ENCODE peak calls at places on chromosomes 7 and 10, in nine cellular contexts. V is GM12878, X is IMR-90, N is left ventricle myocardium inferior, J is ascending aorta, R is DND-41, O is psoas muscle, G is PC-9, C is astrocyte. D is an unnamed sample.

GRCh38 chr10:133608855-133609254 is 17.7 kb downstream of the FRG2B start:
- DNase-seq in C (no peak), R (no peak), N (no peak), G (no peak), J (no peak), O (no peak), V (no peak), X (no peak), D (peak; percentile 28)

GRCh38 chr7:149184274-149184673 is 11.1 kb upstream of the ZNF282 start:
- DNase-seq in J (no peak), X (no peak), G (no peak), N (no peak), C (no peak), V (no peak), R (no peak), O (no peak), D (no peak)

GRCh38 chr10:125160856-125161569 is 650 bp upstream of the CTBP2 start:
- DNase-seq in C (peak; percentile 80), O (peak; percentile 83), R (peak; percentile 83), V (no peak), N (peak; percentile 78), G (peak; percentile 71), J (peak; percentile 90), X (peak; percentile 85), D (peak; percentile 69)

GRCh38 chr7:131076032-131076431 is 251.6 kb upstream of the MKLN1 start:
- DNase-seq in O (no peak), J (no peak), N (no peak), X (peak; percentile 92), R (no peak), V (no peak), C (peak; percentile 86), G (no peak), D (peak; percentile 79)

GRCh38 chr7:83149466-83149865 is 13.2 kb downstream of the PCLO start:
- DNase-seq in C (peak; percentile 60), X (peak; percentile 1), R (no peak), V (no peak), J (no peak), G (no peak), O (no peak), N (no peak), D (no peak)

GRCh38 chr10:50651808-50652207 is 28.1 kb upstream of the SGMS1 start:
- DNase-seq in C (no peak), J (no peak), O (no peak), X (peak; percentile 21), R (no peak), V (no peak), G (no peak), N (no peak), D (no peak)

GRCh38 chr10:92567952-92568600 is 5.8 kb downstream of the IDE start:
- DNase-seq in O (no peak), V (no peak), J (no peak), X (peak; percentile 72), C (peak; percentile 69), G (peak; percentile 79), N (no peak), R (no peak), D (peak; percentile 82)

GRCh38 chr7:6026011-6026819 is 5.0 kb upstream of the ANKRD61 start:
- DNase-seq in G (no peak), O (peak; percentile 78), C (no peak), J (peak; percentile 78), R (peak; percentile 68), V (peak; percentile 23), X (peak; percentile 20), N (peak; percentile 75), D (peak; percentile 12)

GRCh38 chr10:21337171-21337792 is 188.2 kb downstream of the SKIDA1 start:
- DNase-seq in C (no peak), V (no peak), G (no peak), R (no peak), J (no peak), N (no peak), O (no peak), X (no peak), D (no peak)

GRCh38 chr7:152366662-152367061 is 69.1 kb downstream of the KMT2C start:
- DNase-seq in X (no peak), G (no peak), C (no peak), V (no peak), O (no peak), J (no peak), R (no peak), N (peak; percentile 37), D (no peak)

GRCh38 chr10:68086910-68087309 is 11.8 kb upstream of the HERC4 start:
- DNase-seq in C (no peak), N (no peak), X (no peak), G (no peak), V (no peak), R (no peak), J (no peak), O (no peak), D (no peak)

GRCh38 chr7:45980181-45980905 is 59.3 kb upstream of the IGFBP3 start:
- DNase-seq in G (peak; percentile 8), N (no peak), J (no peak), X (peak; percentile 74), V (no peak), C (peak; percentile 67), O (no peak), R (no peak), D (peak; percentile 29)

GRCh38 chr10:72889391-72889831 is 4.1 kb upstream of the OIT3 start:
- DNase-seq in N (no peak), J (no peak), X (peak; percentile 49), G (no peak), V (no peak), C (peak; percentile 15), R (no peak), O (no peak), D (peak; percentile 100)

GRCh38 chr7:140059288-140060242 is 3.2 kb downstream of the PARP12 start:
- DNase-seq in G (peak; percentile 93), R (no peak), J (peak; percentile 89), X (peak; percentile 95), O (peak; percentile 36), V (no peak), N (peak; percentile 42), C (peak; percentile 96), D (peak; percentile 93)

GRCh38 chr10:74738052-74738451 is 88.3 kb upstream of the KAT6B start:
- DNase-seq in O (no peak), R (no peak), G (no peak), X (peak; percentile 3), C (no peak), V (peak; percentile 79), N (no peak), J (no peak), D (no peak)

GRCh38 chr7:98555403-98555802 is 61.7 kb upstream of the NPTX2 start:
- DNase-seq in X (no peak), C (no peak), R (no peak), N (no peak), V (no peak), O (no peak), G (no peak), J (no peak), D (no peak)

GRCh38 chr10:118969014-118969413 is 60.5 kb upstream of the NANOS1 start:
- DNase-seq in N (no peak), C (no peak), V (no peak), J (no peak), R (no peak), X (no peak), G (no peak), O (no peak), D (no peak)

GRCh38 chr10:118971876-118972275 is 57.6 kb upstream of the NANOS1 start:
- DNase-seq in V (no peak), J (no peak), C (no peak), X (no peak), R (no peak), O (no peak), N (no peak), G (no peak), D (no peak)

GRCh38 chr10:118970770-118971169 is 58.7 kb upstream of the NANOS1 start:
- DNase-seq in G (no peak), V (no peak), R (no peak), N (no peak), O (peak; percentile 30), J (peak; percentile 56), X (no peak), C (no peak), D (no peak)

GRCh38 chr10:118973744-118974143 is 55.8 kb upstream of the NANOS1 start:
- DNase-seq in N (no peak), O (no peak), X (no peak), C (no peak), J (no peak), G (no peak), R (no peak), V (no peak), D (no peak)

GRCh38 chr10:118971187-118971586 is 58.3 kb upstream of the NANOS1 start:
- DNase-seq in G (no peak), C (no peak), V (no peak), O (no peak), X (no peak), R (no peak), N (no peak), J (peak; percentile 22), D (no peak)
- TF ChIP-seq CTCF in G (no peak), C (no peak), V (peak; percentile 34), O (peak; percentile 12), X (no peak), R (no peak), N (peak; percentile 40), J (no peak), D (no peak)

GRCh38 chr10:49579621-49580020 is 30.5 kb upstream of the SLC18A3 start:
- DNase-seq in J (no peak), O (no peak), N (no peak), C (peak; percentile 78), G (no peak), V (no peak), X (no peak), R (no peak), D (no peak)
- H3K36me3 ChIP-seq in J (no peaks in the 10 kb centered on the region), O (no peaks in the 10 kb centered on the region), N (no peaks in the 10 kb centered on the region), C (no peaks in the 10 kb centered on the region), G (no peaks in the 10 kb centered on the region), V (no peaks in the 10 kb centered on the region), X (no peaks in the 10 kb centered on the region), R (no peaks in the 10 kb centered on the region), D (no peaks in the 10 kb centered on the region)

DNA sequence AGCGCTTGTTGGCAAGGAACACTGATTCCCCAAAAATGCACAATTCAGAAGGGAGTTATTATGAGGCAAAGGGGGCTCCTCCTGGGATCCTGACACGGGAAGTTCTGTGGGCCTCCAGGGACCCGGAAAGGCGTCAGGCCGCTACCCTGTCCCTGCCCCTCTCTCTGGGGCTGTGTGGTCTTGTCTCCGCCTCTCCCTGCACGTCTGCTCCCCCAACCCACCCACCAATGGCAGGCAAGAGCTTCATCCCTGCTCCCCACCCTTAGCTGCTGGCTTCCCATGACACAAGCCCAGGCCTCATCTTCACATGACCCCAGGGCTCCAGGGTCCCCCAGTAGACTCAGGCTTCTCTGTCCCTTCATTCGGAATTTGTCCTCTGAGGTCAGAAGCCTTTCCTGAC is 31.0 kb upstream of the ADRB1 start:
- DNase-seq in N (peak; percentile 43), V (no peak), O (no peak), C (no peak), X (no peak), G (no peak), R (no peak), J (no peak), D (no peak)
- H3K4me3 ChIP-seq in N (no peak overlapping the region), V (no peak overlapping the region), O (no peak overlapping the region), C (no peak overlapping the region), X (no peak overlapping the region), G (no peak overlapping the region), R (no peak overlapping the region), J (no peak overlapping the region), D (no peak overlapping the region)

DNA sequence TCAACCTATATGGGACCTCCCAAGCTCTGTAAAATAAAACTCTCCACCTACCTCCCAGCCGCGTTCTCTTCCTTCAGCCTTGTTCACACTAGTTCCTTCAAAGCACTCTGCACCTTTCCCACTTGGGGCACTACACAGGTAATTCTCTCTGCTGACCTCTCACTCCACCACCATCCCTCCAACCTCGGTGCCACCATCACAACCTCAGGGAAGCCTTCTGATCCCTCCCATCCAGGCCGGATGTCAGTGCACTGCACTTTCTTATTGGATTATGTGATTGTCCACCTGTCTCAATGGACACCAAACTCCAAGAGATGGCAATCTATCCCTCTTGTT is 7.0 kb downstream of the LARP4B start:
- DNase-seq in V (no peak), N (no peak), G (no peak), X (no peak), C (no peak), O (no peak), R (no peak), J (no peak), D (no peak)
- TF ChIP-seq CTCF in V (no peak), N (no peak), G (no peak), X (no peak), C (no peak), O (no peak), R (no peak), J (no peak), D (no peak)

D was measured in bronchial epithelial cell.